ENCODE peak calls at places on chromosomes 3 and 15, in nine cellular contexts. T is body of pancreas, O is bronchial epithelial cell, C is GM12865, K is kidney epithelial cell, Z is heart left ventricle, X is endothelial cell of umbilical vein, A is fibroblast of pulmonary artery, D is OCI-LY7. L is an unnamed sample.
A peak's percentile ranks its signal among the peaks of the same experiment; 100 is the strongest.

GRCh38 chr3:163058190-163058854 is 1561.7 kb downstream of the OTOL1 start:
- DNase-seq in T (no peak), O (no peak), C (no peak), K (no peak), Z (no peak), X (no peak), A (peak; percentile 35), D (no peak), L (no peak)

GRCh38 chr3:64187065-64187959 is 38.0 kb downstream of the PRICKLE2 start:
- DNase-seq in T (peak; percentile 80), O (peak; percentile 99), C (no peak), K (peak; percentile 98), Z (peak; percentile 78), X (peak; percentile 100), A (peak; percentile 97), D (no peak), L (no peak)

GRCh38 chr15:88246666-88247446 is 9.7 kb downstream of the NTRK3 start:
- DNase-seq in T (peak; percentile 72), O (peak; percentile 33), C (peak; percentile 72), K (no peak), Z (peak; percentile 68), X (peak; percentile 50), A (peak; percentile 76), D (peak; percentile 79), L (peak; percentile 61)

GRCh38 chr3:110984456-110985250 is 87.0 kb upstream of the NECTIN3 start:
- DNase-seq in T (no peak), O (peak; percentile 78), C (no peak), K (no peak), Z (no peak), X (no peak), A (no peak), D (no peak), L (no peak)

GRCh38 chr3:13877911-13878710 is 1.8 kb downstream of the WNT7A start:
- DNase-seq in T (no peak), O (no peak), C (no peak), K (no peak), Z (no peak), X (no peak), A (no peak), D (no peak), L (no peak)

GRCh38 chr3:172253200-172253599 is 195.1 kb downstream of the GHSR start:
- DNase-seq in T (no peak), O (no peak), C (no peak), K (no peak), Z (no peak), X (no peak), A (no peak), D (no peak), L (no peak)

GRCh38 chr15:83845230-83845629 is 191.3 kb downstream of the ADAMTSL3 start:
- DNase-seq in T (no peak), O (peak; percentile 69), C (no peak), K (no peak), Z (no peak), X (no peak), A (peak; percentile 96), D (no peak), L (no peak)

GRCh38 chr15:52095597-52096262 is 16.8 kb downstream of the BCL2L10 start:
- DNase-seq in T (no peak), O (peak; percentile 100), C (no peak), K (no peak), Z (no peak), X (peak; percentile 92), A (peak; percentile 96), D (no peak), L (no peak)

GRCh38 chr15:45378913-45379262 is 544 bp upstream of the GATM start:
- DNase-seq in T (peak; percentile 87), O (no peak), C (no peak), K (no peak), Z (peak; percentile 37), X (no peak), A (no peak), D (no peak), L (no peak)

GRCh38 chr3:100150583-100150982 is 36.3 kb upstream of the FILIP1L start:
- DNase-seq in T (no peak), O (no peak), C (no peak), K (no peak), Z (no peak), X (no peak), A (peak; percentile 58), D (no peak), L (no peak)

GRCh38 chr3:51388286-51389029 is 2.6 kb upstream of the RBM15B start:
- DNase-seq in T (no peak), O (peak; percentile 89), C (peak; percentile 30), K (peak; percentile 25), Z (no peak), X (no peak), A (no peak), D (peak; percentile 40), L (no peak)

GRCh38 chr15:22979069-22979698 is 984 bp downstream of the CYFIP1 start:
- DNase-seq in T (peak; percentile 66), O (peak; percentile 36), C (peak; percentile 70), K (no peak), Z (peak; percentile 64), X (peak; percentile 59), A (peak; percentile 52), D (no peak), L (no peak)

GRCh38 chr15:65431731-65432130 is 9.0 kb upstream of the IGDCC4 start:
- DNase-seq in T (no peak), O (no peak), C (no peak), K (no peak), Z (no peak), X (no peak), A (no peak), D (no peak), L (no peak)

GRCh38 chr15:63232400-63232799 is 43.0 kb downstream of the RAB8B start:
- DNase-seq in T (no peak), O (no peak), C (no peak), K (no peak), Z (no peak), X (peak; percentile 43), A (no peak), D (peak; percentile 17), L (peak; percentile 52)

GRCh38 chr3:134486577-134487041 is 752 bp downstream of the CEP63 start:
- DNase-seq in T (no peak), O (peak; percentile 52), C (peak; percentile 35), K (no peak), Z (no peak), X (peak; percentile 47), A (peak; percentile 37), D (peak; percentile 50), L (peak; percentile 34)

GRCh38 chr3:78634316-78634715 is 1133.5 kb downstream of the ROBO1 start:
- DNase-seq in T (no peak), O (no peak), C (no peak), K (no peak), Z (no peak), X (no peak), A (no peak), D (no peak), L (no peak)

GRCh38 chr15:41827290-41827879 is 507 bp upstream of the JMJD7 start:
- DNase-seq in T (no peak), O (peak; percentile 25), C (peak; percentile 12), K (no peak), Z (no peak), X (peak; percentile 9), A (no peak), D (peak; percentile 26), L (no peak)

GRCh38 chr3:115834068-115834467 is 210.8 kb downstream of the GAP43 start:
- DNase-seq in T (no peak), O (peak; percentile 79), C (no peak), K (no peak), Z (no peak), X (no peak), A (peak; percentile 58), D (no peak), L (no peak)

GRCh38 chr3:178422406-178422805 is 113.8 kb upstream of the KCNMB2 start:
- DNase-seq in T (no peak), O (no peak), C (no peak), K (no peak), Z (no peak), X (no peak), A (no peak), D (no peak), L (no peak)

GRCh38 chr3:69051796-69052566 is at the start of gene TMF1:
- DNase-seq in T (peak; percentile 99), O (peak; percentile 99), C (peak; percentile 99), K (peak; percentile 98), Z (peak; percentile 98), X (peak; percentile 99), A (peak; percentile 100), D (peak; percentile 98), L (peak; percentile 99)

DNA sequence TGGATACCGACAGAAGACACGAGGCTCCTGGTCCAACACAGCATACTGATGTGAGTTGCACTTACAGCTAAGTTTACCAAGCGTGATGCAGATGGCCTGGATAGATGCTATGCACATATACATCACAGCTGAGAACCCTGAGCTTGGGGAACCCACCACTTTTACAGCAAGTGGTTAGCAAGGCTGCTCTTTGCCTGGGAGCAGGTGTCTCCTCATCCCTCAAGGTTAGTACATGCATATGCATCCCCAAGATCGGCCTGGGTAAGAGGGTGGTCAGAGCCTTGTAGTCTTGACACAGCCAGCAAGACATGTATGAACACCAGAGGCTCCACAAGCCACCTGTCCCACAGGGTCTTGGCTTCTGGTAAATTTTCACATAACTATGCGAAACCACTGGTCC is 28.3 kb downstream of the LRRC2 start:
- DNase-seq in T (no peak), O (no peak), C (peak; percentile 48), K (no peak), Z (no peak), X (no peak), A (no peak), D (peak; percentile 74), L (peak; percentile 79)
- H3K4me3 ChIP-seq in T (no peak overlapping the region), O (no peak overlapping the region), C (no peak overlapping the region), K (no peak overlapping the region), Z (no peak overlapping the region), X (no peak overlapping the region), A (no peak overlapping the region), D (peak overlapping the region; percentile 50), L (no peak overlapping the region)

GRCh38 chr15:67523337-67523736 is 2.4 kb downstream of the C15orf61 start:
- DNase-seq in T (no peak), O (no peak), C (no peak), K (no peak), Z (no peak), X (no peak), A (no peak), D (no peak), L (no peak)
- H3K4me3 ChIP-seq in T (no peak overlapping the region), O (no peak overlapping the region), C (peak overlapping the region; percentile 88), K (no peak overlapping the region), Z (peak overlapping the region; percentile 88), X (no peak overlapping the region), A (no peak overlapping the region), D (peak overlapping the region; percentile 83), L (no peak overlapping the region)

GRCh38 chr3:139677341-139678155 is at the start of gene NMNAT3:
- DNase-seq in T (peak; percentile 93), O (peak; percentile 56), C (peak; percentile 77), K (peak; percentile 35), Z (peak; percentile 87), X (peak; percentile 62), A (peak; percentile 42), D (peak; percentile 57), L (no peak)
- H3K4me3 ChIP-seq in T (peak within 1 kb of the TSS; percentile 74), O (peak within 1 kb of the TSS; percentile 70), C (peak within 1 kb of the TSS; percentile 48), K (peak within 1 kb of the TSS; percentile 59), Z (peak within 1 kb of the TSS; percentile 68), X (no peak within 1 kb of the TSS), A (peak within 1 kb of the TSS; percentile 52), D (peak within 1 kb of the TSS; percentile 57), L (no peak within 1 kb of the TSS)

GRCh38 chr15:62119224-62119925 is 45.7 kb downstream of the C2CD4B start:
- DNase-seq in T (no peak), O (peak; percentile 99), C (peak; percentile 35), K (peak; percentile 93), Z (no peak), X (peak; percentile 98), A (peak; percentile 98), D (peak; percentile 37), L (no peak)
- H3K4me3 ChIP-seq in T (no peak overlapping the region), O (no peak overlapping the region), C (no peak overlapping the region), K (no peak overlapping the region), Z (peak overlapping the region; percentile 43), X (peak overlapping the region; percentile 13), A (no peak overlapping the region), D (peak overlapping the region; percentile 3), L (no peak overlapping the region)

GRCh38 chr3:190696777-190697501 is 165.6 kb downstream of the GMNC start:
- DNase-seq in T (no peak), O (peak; percentile 49), C (peak; percentile 51), K (no peak), Z (no peak), X (peak; percentile 37), A (peak; percentile 72), D (peak; percentile 13), L (peak; percentile 3)
- H3K4me3 ChIP-seq in T (no peak overlapping the region), O (no peak overlapping the region), C (no peak overlapping the region), K (no peak overlapping the region), Z (peak overlapping the region; percentile 16), X (no peak overlapping the region), A (no peak overlapping the region), D (no peak overlapping the region), L (no peak overlapping the region)

L was measured in Jurkat, Clone E6-1.